ENCODE peak calls at places on chromosomes 3 and 15, in nine cellular contexts. S is Kasumi-1; U is WTC11; X is neural progenitor cell; C is left colon; P is T-helper 9 cell; H is anterior cingulate cortex; Y is LoVo; E is activated T-cell treated with anti-CD3 and anti-CD28 coated beads, Interleukin-2, amount 50 U/mL, for 4 hours. G is an unnamed sample.

GRCh38 chr15:66883322-66883911 is 181.4 kb downstream of the SMAD6 start:
- DNase-seq in Y (peak; percentile 79), E (no peak), C (peak; percentile 43), H (peak; percentile 24), S (no peak), P (no peak), U (peak; percentile 56), X (peak; percentile 68), G (no peak)

GRCh38 chr3:195150194-195151118 is 120.5 kb downstream of the XXYLT1 start:
- DNase-seq in U (no peak), P (no peak), X (peak; percentile 54), H (peak; percentile 17), Y (peak; percentile 26), E (no peak), S (peak; percentile 83), C (peak; percentile 63), G (no peak)

GRCh38 chr3:104437131-104437750 is 929.5 kb upstream of the ALCAM start:
- DNase-seq in U (no peak), Y (peak; percentile 50), E (no peak), S (no peak), X (no peak), H (no peak), P (no peak), C (no peak), G (no peak)

GRCh38 chr3:184525337-184526157 is 36.0 kb upstream of the EPHB3 start:
- DNase-seq in Y (no peak), U (peak; percentile 74), C (peak; percentile 34), H (no peak), E (no peak), S (no peak), X (peak; percentile 65), P (no peak), G (no peak)

GRCh38 chr3:10366681-10367101 is 45.8 kb upstream of the SEC13 start:
- DNase-seq in E (no peak), S (peak; percentile 83), P (no peak), Y (peak; percentile 25), X (peak; percentile 36), U (no peak), C (no peak), H (no peak), G (no peak)

GRCh38 chr15:55282284-55282833 is 7.3 kb downstream of the RAB27A start:
- DNase-seq in S (peak; percentile 88), C (no peak), H (no peak), X (no peak), U (no peak), P (no peak), E (no peak), Y (no peak), G (no peak)

GRCh38 chr3:94225176-94225742 is 162.4 kb downstream of the NSUN3 start:
- DNase-seq in X (no peak), P (no peak), H (peak; percentile 6), E (no peak), C (no peak), Y (no peak), S (no peak), U (no peak), G (no peak)

GRCh38 chr15:90654233-90655124 is 62.7 kb upstream of the BLM start:
- DNase-seq in X (no peak), Y (no peak), S (no peak), P (no peak), E (no peak), H (no peak), C (no peak), U (no peak), G (no peak)

GRCh38 chr3:57756528-57757401 is 656 bp downstream of the SLMAP start:
- DNase-seq in U (peak; percentile 33), S (peak; percentile 39), P (peak; percentile 7), X (peak; percentile 50), Y (peak; percentile 54), C (peak; percentile 57), E (peak; percentile 12), H (no peak), G (peak; percentile 29)

GRCh38 chr15:68765602-68766368 is 54.9 kb downstream of the ANP32A start:
- DNase-seq in H (no peak), Y (no peak), X (no peak), C (no peak), U (no peak), E (no peak), P (no peak), S (no peak), G (no peak)

GRCh38 chr3:186001838-186002237 is 64.0 kb upstream of the TRA2B start:
- DNase-seq in P (no peak), H (no peak), X (no peak), Y (no peak), E (no peak), C (no peak), U (no peak), S (peak; percentile 9), G (no peak)

GRCh38 chr3:150483226-150483625 is 63.1 kb downstream of the SERP1 start:
- DNase-seq in S (no peak), U (no peak), H (no peak), P (no peak), X (no peak), E (no peak), C (no peak), Y (no peak), G (no peak)

GRCh38 chr3:72338942-72339749 is 509.1 kb downstream of the SHQ1 start:
- DNase-seq in C (no peak), X (no peak), P (no peak), S (no peak), U (no peak), Y (peak; percentile 56), H (no peak), E (peak; percentile 46), G (no peak)

GRCh38 chr3:106261915-106262683 is 393.3 kb upstream of the CBLB start:
- DNase-seq in U (no peak), P (no peak), C (no peak), S (no peak), X (no peak), H (no peak), E (no peak), Y (no peak), G (no peak)

GRCh38 chr3:133578548-133579191 is 5.2 kb downstream of the CDV3 start:
- DNase-seq in H (no peak), U (no peak), P (no peak), X (peak; percentile 51), C (no peak), E (no peak), Y (peak; percentile 37), S (no peak), G (no peak)

GRCh38 chr3:192772495-192772894 is 45.2 kb upstream of the FGF12 start:
- DNase-seq in C (no peak), U (peak; percentile 61), S (peak; percentile 20), Y (peak; percentile 18), P (no peak), E (no peak), H (no peak), X (peak; percentile 61), G (no peak)

GRCh38 chr15:99450896-99451358 is 114.9 kb upstream of the MEF2A start:
- DNase-seq in S (peak; percentile 14), X (peak; percentile 40), H (no peak), P (peak; percentile 38), Y (peak; percentile 30), C (peak; percentile 82), U (no peak), E (peak; percentile 55), G (no peak)

GRCh38 chr3:81308296-81308695 is 453.1 kb downstream of the GBE1 start:
- DNase-seq in H (no peak), Y (no peak), P (no peak), S (no peak), X (no peak), U (no peak), E (no peak), C (no peak), G (no peak)

GRCh38 chr3:100880072-100880471 is 113.1 kb downstream of the ABI3BP start:
- DNase-seq in C (no peak), H (no peak), X (peak; percentile 10), Y (no peak), U (no peak), P (no peak), S (no peak), E (no peak), G (no peak)

GRCh38 chr3:55461896-55462295 is 25.2 kb downstream of the WNT5A start:
- DNase-seq in H (no peak), C (no peak), P (no peak), X (no peak), Y (no peak), E (no peak), U (no peak), S (no peak), G (no peak)

GRCh38 chr3:172666873-172667694 is 43.8 kb downstream of the NCEH1 start:
- DNase-seq in E (peak; percentile 68), H (peak; percentile 7), Y (peak; percentile 76), P (peak; percentile 77), X (peak; percentile 93), C (peak; percentile 79), U (peak; percentile 83), S (peak; percentile 86), G (peak; percentile 33)

GRCh38 chr3:107416886-107417285 is 39.6 kb downstream of the CCDC54 start:
- DNase-seq in C (no peak), E (no peak), P (no peak), X (no peak), H (no peak), S (no peak), Y (no peak), U (no peak), G (no peak)

GRCh38 chr15:93862791-93863190 is 368.6 kb upstream of the MCTP2 start:
- DNase-seq in S (peak; percentile 95), E (no peak), Y (no peak), X (no peak), C (no peak), H (no peak), U (no peak), P (no peak), G (no peak)

GRCh38 chr15:51621917-51622268 is 678 bp downstream of the DMXL2 start:
- DNase-seq in H (peak; percentile 55), X (peak; percentile 67), Y (peak; percentile 50), P (no peak), E (peak; percentile 9), S (peak; percentile 37), C (peak; percentile 59), U (peak; percentile 46), G (peak; percentile 7)

GRCh38 chr15:98870788-98871187 is 136.8 kb downstream of the PGPEP1L start:
- DNase-seq in Y (no peak), E (no peak), H (no peak), U (no peak), P (no peak), C (no peak), S (no peak), X (no peak), G (no peak)

GRCh38 chr15:70597056-70597603 is 166.2 kb downstream of the UACA start:
- DNase-seq in S (no peak), H (no peak), U (no peak), Y (peak; percentile 18), C (no peak), X (no peak), E (no peak), P (no peak), G (no peak)

GRCh38 chr3:188742755-188743549 is 428.8 kb upstream of the TPRG1 start:
- DNase-seq in Y (no peak), S (no peak), E (no peak), H (no peak), U (no peak), P (no peak), C (no peak), X (no peak), G (no peak)

GRCh38 chr3:127206154-127206553 is 13.2 kb downstream of the PRR23E start:
- DNase-seq in C (no peak), P (no peak), X (no peak), H (no peak), E (no peak), Y (no peak), U (no peak), S (no peak), G (no peak)

GRCh38 chr3:152384412-152384811 is 115.7 kb downstream of the MBNL1 start:
- DNase-seq in Y (no peak), H (no peak), S (no peak), X (no peak), E (no peak), U (no peak), C (no peak), P (no peak), G (no peak)

GRCh38 chr3:256501-256900 is 59.9 kb downstream of the CHL1 start:
- DNase-seq in E (no peak), U (no peak), H (no peak), Y (no peak), S (no peak), C (no peak), P (no peak), X (no peak), G (no peak)

GRCh38 chr15:80277147-80277546 is 25.1 kb upstream of the CTXND1 start:
- DNase-seq in S (no peak), U (no peak), P (no peak), H (no peak), C (no peak), Y (no peak), E (no peak), X (no peak), G (no peak)

G was measured in GM12891.